ENCODE peak calls at places on chromosomes 2 and 18, in five cellular contexts. B is left colon, Y is posterior vena cava, L is thoracic aorta, G is lower leg skin. N is an unnamed sample.

GRCh38 chr18:48795696-48796095 is 155.1 kb downstream of the SMAD7 start:
- DNase-seq in B (no peak), Y (peak; percentile 42), L (peak; percentile 1), G (no peak), N (peak; percentile 9)

GRCh38 chr18:24560511-24560981 is 100.1 kb downstream of the HRH4 start:
- DNase-seq in B (no peak), Y (no peak), L (no peak), G (no peak), N (no peak)

GRCh38 chr2:183552716-183553115 is 428.5 kb downstream of the NUP35 start:
- DNase-seq in B (no peak), Y (no peak), L (no peak), G (no peak), N (no peak)

GRCh38 chr2:71713581-71714580 is 260.5 kb downstream of the DYSF start:
- DNase-seq in B (no peak), Y (peak; percentile 86), L (no peak), G (no peak), N (no peak)

GRCh38 chr2:173216668-173217067 is 138.0 kb upstream of the CDCA7 start:
- DNase-seq in B (no peak), Y (no peak), L (no peak), G (no peak), N (no peak)

GRCh38 chr2:209808521-209808920 is 36.9 kb downstream of the UNC80 start:
- DNase-seq in B (no peak), Y (no peak), L (no peak), G (no peak), N (no peak)

GRCh38 chr2:229475753-229476152 is 204.7 kb upstream of the PID1 start:
- DNase-seq in B (no peak), Y (no peak), L (no peak), G (no peak), N (no peak)

GRCh38 chr2:131031875-131032274 is 61.4 kb downstream of the FAM168B start:
- DNase-seq in B (no peak), Y (no peak), L (no peak), G (no peak), N (no peak)

GRCh38 chr2:226559536-226559935 is 240.1 kb downstream of the IRS1 start:
- DNase-seq in B (no peak), Y (no peak), L (no peak), G (no peak), N (no peak)

GRCh38 chr2:160816916-160817315 is 323.3 kb upstream of the RBMS1 start:
- DNase-seq in B (no peak), Y (no peak), L (no peak), G (no peak), N (no peak)

GRCh38 chr2:224173882-224174415 is 134.9 kb upstream of the SERPINE2 start:
- DNase-seq in B (no peak), Y (no peak), L (no peak), G (no peak), N (no peak)

GRCh38 chr2:186925514-186925913 is 76.5 kb upstream of the ZSWIM2 start:
- DNase-seq in B (no peak), Y (no peak), L (no peak), G (no peak), N (no peak)

GRCh38 chr2:175167076-175167791 is 769 bp downstream of the ATF2 start:
- DNase-seq in B (peak; percentile 38), Y (no peak), L (no peak), G (peak; percentile 26), N (peak; percentile 47)

GRCh38 chr2:12465631-12466135 is 251.1 kb upstream of the TRIB2 start:
- DNase-seq in B (no peak), Y (no peak), L (no peak), G (no peak), N (no peak)

GRCh38 chr2:172704072-172704936 is 31.3 kb upstream of the RAPGEF4 start:
- DNase-seq in B (no peak), Y (no peak), L (no peak), G (no peak), N (no peak)

GRCh38 chr2:178391701-178392100 is 59.3 kb downstream of the PRKRA start:
- DNase-seq in B (no peak), Y (no peak), L (no peak), G (no peak), N (no peak)

GRCh38 chr2:75571730-75572430 is 11.1 kb upstream of the EVA1A start:
- DNase-seq in B (no peak), Y (no peak), L (no peak), G (no peak), N (no peak)

GRCh38 chr2:30636311-30636710 is 170.9 kb downstream of the CAPN13 start:
- DNase-seq in B (no peak), Y (no peak), L (no peak), G (no peak), N (no peak)

GRCh38 chr2:60707750-60708371 is 48.2 kb upstream of the PAPOLG start:
- DNase-seq in B (no peak), Y (no peak), L (no peak), G (no peak), N (no peak)

GRCh38 chr2:16105178-16105663 is 164.9 kb downstream of the MYCN start:
- DNase-seq in B (no peak), Y (peak; percentile 1), L (no peak), G (no peak), N (no peak)

GRCh38 chr2:112150851-112151250 is 12.7 kb downstream of the FBLN7 start:
- DNase-seq in B (no peak), Y (peak; percentile 62), L (no peak), G (peak; percentile 8), N (peak; percentile 12)

GRCh38 chr18:44826418-44827259 is 146.0 kb downstream of the SETBP1 start:
- DNase-seq in B (peak; percentile 88), Y (no peak), L (peak; percentile 72), G (peak; percentile 87), N (no peak)

GRCh38 chr2:11012131-11012693 is 100.5 kb downstream of the KCNF1 start:
- DNase-seq in B (no peak), Y (peak; percentile 13), L (no peak), G (no peak), N (no peak)

GRCh38 chr18:54232485-54233227 is 8.2 kb upstream of the MBD2 start:
- DNase-seq in B (no peak), Y (no peak), L (no peak), G (no peak), N (no peak)

GRCh38 chr18:25262920-25263319 is 89.0 kb downstream of the ZNF521 start:
- DNase-seq in B (no peak), Y (no peak), L (no peak), G (no peak), N (no peak)

GRCh38 chr2:79253375-79253774 is 93.8 kb upstream of the REG3A start:
- DNase-seq in B (no peak), Y (no peak), L (no peak), G (no peak), N (no peak)

N was measured in Peyer's patch.